ENCODE peak calls at places on chromosomes 4 and X, in four cellular contexts. O, G, K and T are unnamed samples. For H3K9me3, the result is how much of the 10 kb centered on the place peaks cover.

GRCh38 chr4:38177792-38178665 is 217.8 kb downstream of the PTTG2 start:
- DNase-seq in O (no peak), G (peak), K (peak), T (no peak)

GRCh38 chrX:46645614-46646013 is 72.0 kb downstream of the CHST7 start:
- DNase-seq in O (no peak), K (no peak), G (peak), T (no peak)

GRCh38 chr4:81527115-81527514 is 55.4 kb upstream of the RASGEF1B start:
- DNase-seq in K (no peak), O (no peak), G (peak), T (no peak)

GRCh38 chrX:126719208-126719607 is 100.3 kb upstream of the PRR32 start:
- DNase-seq in G (no peak), O (no peak), K (no peak), T (no peak)

GRCh38 chr4:12110607-12111006 is 681.9 kb upstream of the HS3ST1 start:
- DNase-seq in K (no peak), G (no peak), O (no peak), T (no peak)

GRCh38 chr4:71860643-71861042 is 76.8 kb upstream of the GC start:
- DNase-seq in O (no peak), G (no peak), K (no peak), T (no peak)

GRCh38 chr4:123524958-123525628 is 128.5 kb downstream of the SPRY1 start:
- DNase-seq in O (no peak), G (no peak), K (no peak), T (peak)

GRCh38 chr4:170111546-170111945 is 21.8 kb upstream of the AADAT start:
- DNase-seq in K (no peak), O (no peak), G (no peak), T (no peak)

GRCh38 chrX:130118941-130119640 is 8.8 kb upstream of the ELF4 start:
- DNase-seq in O (no peak), K (no peak), G (no peak), T (peak)

GRCh38 chr4:88189881-88190585 is 31.6 kb upstream of the ABCG2 start:
- DNase-seq in K (no peak), G (no peak), O (no peak), T (no peak)

GRCh38 chr4:124429746-124430250 is 282.7 kb downstream of the ANKRD50 start:
- DNase-seq in G (no peak), O (no peak), K (no peak), T (no peak)

GRCh38 chrX:31061091-31061490 is 10.8 kb downstream of the FTHL17 start:
- DNase-seq in O (no peak), G (no peak), K (no peak), T (no peak)

GRCh38 chr4:13347517-13348125 is 136.5 kb downstream of the RAB28 start:
- DNase-seq in G (no peak), K (no peak), O (no peak), T (peak)

GRCh38 chrX:155768036-155768769 is 112.9 kb upstream of the VAMP7 start:
- DNase-seq in K (no peak), G (no peak), O (peak), T (no peak)

GRCh38 chrX:155766321-155766720 is 114.8 kb upstream of the VAMP7 start:
- DNase-seq in O (no peak), G (no peak), K (no peak), T (no peak)

DNA sequence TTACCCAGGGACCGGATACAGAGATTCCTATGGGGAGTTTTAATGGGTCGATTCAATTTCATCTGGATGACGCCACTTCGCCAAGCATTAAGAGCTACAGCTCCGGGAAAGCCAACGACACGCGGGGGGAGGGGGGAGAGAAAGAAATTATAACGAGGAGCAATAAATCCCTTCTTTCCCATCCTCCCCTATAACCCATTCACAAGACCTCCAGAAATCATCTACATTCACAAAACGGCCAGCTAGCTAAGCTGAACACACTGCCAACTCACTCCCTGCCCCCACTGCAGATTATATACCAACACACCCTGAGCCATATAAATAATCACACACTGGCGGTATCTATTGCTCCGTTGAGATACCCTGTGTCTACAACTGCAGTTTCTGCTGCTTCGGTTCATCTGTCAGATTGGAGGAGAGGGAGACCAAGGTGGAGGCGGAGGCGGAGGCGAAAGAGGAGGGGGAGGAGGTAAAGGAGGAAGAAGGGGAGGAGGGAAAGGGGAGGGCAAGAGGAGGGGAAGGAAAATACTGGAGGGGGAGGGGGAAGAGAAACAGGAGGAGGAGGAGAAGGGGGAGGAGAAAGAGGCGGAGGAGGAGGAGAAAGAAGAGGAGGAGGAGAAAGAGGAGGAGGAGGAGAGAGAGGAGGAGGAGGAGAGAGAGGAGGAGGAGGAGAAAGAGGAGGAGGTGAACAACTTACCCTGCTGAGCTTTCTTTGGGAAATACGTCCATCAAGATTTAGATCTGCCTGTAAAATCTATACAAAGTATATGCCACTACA is 113.9 kb upstream of the VAMP7 start:
- DNase-seq in O (peak), K (peak), G (peak), T (peak)
- H3K9me3 ChIP-seq in O (under half), K (under half), G (under half), T (under half)

DNA sequence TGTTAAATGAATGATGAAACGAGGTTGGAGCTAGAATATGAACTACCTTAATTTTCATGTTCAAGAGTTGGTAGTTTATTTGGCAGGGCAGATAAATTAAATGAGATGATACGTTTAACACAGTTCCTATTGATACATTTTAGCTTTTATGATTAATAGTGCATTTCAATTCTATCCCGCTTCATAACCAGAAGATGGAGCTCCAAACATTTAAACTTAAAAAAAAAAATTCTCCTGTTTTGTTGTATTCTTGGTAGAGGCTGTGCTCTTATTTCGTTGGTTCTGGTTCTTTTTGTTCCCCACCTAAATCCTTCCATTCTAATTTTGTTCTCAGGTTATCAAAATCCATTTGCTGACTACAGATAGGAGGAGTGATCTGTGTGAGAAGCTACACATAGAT is 71.8 kb upstream of the PTPN13 start:
- DNase-seq in G (no peak), K (no peak), O (no peak), T (no peak)
- TF ChIP-seq CTCF in G (no peak), K (no peak), O (peak), T (peak)

DNA sequence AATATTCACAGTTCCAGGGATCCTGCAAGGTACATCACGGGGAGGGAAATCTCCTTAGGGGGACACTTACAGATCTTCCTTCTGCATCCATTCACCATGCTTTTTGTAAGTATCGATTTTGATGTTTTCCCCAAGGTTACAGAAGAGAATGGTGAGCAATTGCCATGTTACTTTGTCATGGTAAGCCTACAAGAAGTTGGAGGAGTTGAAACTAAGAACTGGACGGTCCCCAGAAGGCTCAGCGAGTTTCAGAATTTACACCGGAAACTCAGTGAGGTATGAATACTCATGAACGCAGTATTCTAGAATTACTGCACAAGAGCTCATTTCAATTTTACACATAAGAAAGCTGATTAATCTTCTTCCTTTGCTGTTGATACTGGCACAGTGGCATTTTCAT is 53.9 kb downstream of the LRP2BP start:
- DNase-seq in O (no peak), K (no peak), G (no peak), T (no peak)
- H3K4me3 ChIP-seq in O (no peak), K (no peak), G (no peak), T (no peak)

GRCh38 chr4:110636231-110636676 is 13.4 kb upstream of the PITX2 start:
- DNase-seq in O (no peak), K (no peak), G (no peak), T (no peak)
- H3K9me3 ChIP-seq in O (under half), K (under half), G (under half), T (under half)

DNA sequence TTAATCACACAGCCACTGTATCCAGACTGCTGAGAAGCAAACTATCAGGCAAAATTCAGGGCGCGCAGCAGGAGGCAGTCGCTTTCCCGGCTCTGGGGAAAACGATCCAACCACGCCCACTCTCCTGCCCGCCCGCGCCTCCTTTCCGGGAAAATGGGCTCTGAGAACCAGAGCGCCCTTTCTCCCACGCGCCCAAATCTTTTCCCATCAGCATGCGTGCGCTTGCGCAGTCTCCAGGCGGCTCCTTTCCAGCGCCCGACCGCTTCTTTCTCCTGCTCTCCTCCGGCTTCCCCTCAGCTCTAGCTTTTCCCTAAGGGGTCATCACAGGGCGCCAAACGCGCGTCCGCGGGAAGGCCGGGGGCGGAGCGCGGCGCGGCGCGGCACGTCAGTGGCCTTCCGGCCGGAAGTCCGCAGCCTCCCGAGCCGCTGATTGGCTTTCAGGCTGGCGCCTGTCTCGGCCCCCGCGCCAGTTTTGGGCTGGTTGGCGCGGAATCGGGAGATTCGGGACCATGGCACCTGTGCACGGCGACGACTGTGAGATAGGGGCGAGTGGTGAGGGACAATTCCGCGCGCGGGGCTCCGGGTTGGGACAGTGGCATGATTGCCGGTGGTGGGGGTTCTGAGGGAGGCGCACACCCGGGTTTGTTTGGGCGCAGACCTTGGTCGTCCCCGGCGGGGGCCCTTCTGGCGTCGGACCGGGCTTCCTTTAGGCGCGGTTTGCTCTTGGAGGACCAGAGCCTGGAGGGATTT is at the start of gene POLA1:
- DNase-seq in O (peak), G (peak), K (peak), T (peak)
- TF ChIP-seq CTCF in O (no peak), G (no peak), K (no peak), T (peak)

GRCh38 chrX:153775631-153776595 is 4.9 kb upstream of the SRPK3 start:
- DNase-seq in K (no peak), O (no peak), G (no peak), T (no peak)

GRCh38 chrX:153778151-153778551 is 2.7 kb upstream of the SRPK3 start:
- DNase-seq in O (no peak), G (no peak), K (no peak), T (no peak)

GRCh38 chrX:153775293-153775595 is 5.6 kb upstream of the SRPK3 start:
- DNase-seq in K (no peak), O (no peak), G (no peak), T (no peak)

GRCh38 chrX:153777261-153778090 is 3.4 kb upstream of the SRPK3 start:
- DNase-seq in O (no peak), G (no peak), K (no peak), T (no peak)

GRCh38 chrX:153776611-153777045 is 4.2 kb upstream of the SRPK3 start:
- DNase-seq in O (no peak), G (no peak), K (no peak), T (no peak)
- H3K4me3 ChIP-seq in O (no peak), G (no peak), K (no peak), T (no peak)

GRCh38 chr4:29073571-29073970 is 1646.6 kb upstream of the PCDH7 start:
- DNase-seq in O (no peak), K (no peak), G (no peak), T (no peak)
- H3K9me3 ChIP-seq in O (under half), K (under half), G (under half), T (under half)